ENCODE peak calls at places on chromosomes 6 and 20, in nine cellular contexts. One of them, this sample, is unnamed. For H3K4me1, the result is how much of the 10 kb centered on the place peaks cover.

GRCh38 chr6:165854863-165855593 is 192.0 kb upstream of the PDE10A start:
- DNase-seq in neural progenitor cell: no peak
- DNase-seq in H9: peak
- DNase-seq in CD4-positive, CD25-positive, alpha-beta regulatory T cell: no peak
- DNase-seq in lung: no peak
- DNase-seq in ovary: no peak
- DNase-seq in fibroblast of lung: no peak
- DNase-seq in transverse colon: no peak
- DNase-seq in suprapubic skin: no peak
- DNase-seq in this sample: no peak

GRCh38 chr20:50810842-50811241 is 16.0 kb downstream of the BCAS4 start:
- DNase-seq in neural progenitor cell: no peak
- DNase-seq in H9: no peak
- DNase-seq in lung: no peak
- DNase-seq in ovary: no peak
- DNase-seq in fibroblast of lung: no peak
- DNase-seq in transverse colon: no peak
- DNase-seq in CD4-positive, CD25-positive, alpha-beta regulatory T cell: no peak
- DNase-seq in suprapubic skin: no peak
- DNase-seq in this sample: no peak

GRCh38 chr6:7197752-7198151 is 90.0 kb downstream of the RREB1 start:
- DNase-seq in transverse colon: no peak
- DNase-seq in suprapubic skin: no peak
- DNase-seq in CD4-positive, CD25-positive, alpha-beta regulatory T cell: no peak
- DNase-seq in lung: no peak
- DNase-seq in H9: no peak
- DNase-seq in neural progenitor cell: no peak
- DNase-seq in fibroblast of lung: no peak
- DNase-seq in ovary: no peak
- DNase-seq in this sample: no peak

GRCh38 chr6:11221623-11222384 is 10.7 kb downstream of the NEDD9 start:
- DNase-seq in lung: no peak
- DNase-seq in H9: no peak
- DNase-seq in neural progenitor cell: no peak
- DNase-seq in fibroblast of lung: no peak
- DNase-seq in suprapubic skin: no peak
- DNase-seq in CD4-positive, CD25-positive, alpha-beta regulatory T cell: no peak
- DNase-seq in transverse colon: no peak
- DNase-seq in ovary: no peak
- DNase-seq in this sample: no peak

GRCh38 chr6:106069478-106069877 is 16.7 kb upstream of the PRDM1 start:
- DNase-seq in ovary: no peak
- DNase-seq in transverse colon: no peak
- DNase-seq in neural progenitor cell: no peak
- DNase-seq in suprapubic skin: no peak
- DNase-seq in lung: no peak
- DNase-seq in CD4-positive, CD25-positive, alpha-beta regulatory T cell: no peak
- DNase-seq in H9: no peak
- DNase-seq in fibroblast of lung: peak
- DNase-seq in this sample: no peak

GRCh38 chr6:149168968-149169367 is 148.5 kb upstream of the TAB2 start:
- DNase-seq in ovary: no peak
- DNase-seq in neural progenitor cell: no peak
- DNase-seq in CD4-positive, CD25-positive, alpha-beta regulatory T cell: no peak
- DNase-seq in fibroblast of lung: no peak
- DNase-seq in transverse colon: no peak
- DNase-seq in suprapubic skin: no peak
- DNase-seq in lung: no peak
- DNase-seq in H9: no peak
- DNase-seq in this sample: no peak

GRCh38 chr20:21322083-21322710 is 19.1 kb downstream of the XRN2 start:
- DNase-seq in lung: no peak
- DNase-seq in H9: no peak
- DNase-seq in ovary: no peak
- DNase-seq in suprapubic skin: no peak
- DNase-seq in CD4-positive, CD25-positive, alpha-beta regulatory T cell: no peak
- DNase-seq in neural progenitor cell: no peak
- DNase-seq in transverse colon: no peak
- DNase-seq in fibroblast of lung: peak
- DNase-seq in this sample: no peak

GRCh38 chr20:61628480-61628879 is 376.4 kb downstream of the CDH4 start:
- DNase-seq in transverse colon: no peak
- DNase-seq in CD4-positive, CD25-positive, alpha-beta regulatory T cell: no peak
- DNase-seq in lung: no peak
- DNase-seq in neural progenitor cell: no peak
- DNase-seq in ovary: no peak
- DNase-seq in H9: no peak
- DNase-seq in suprapubic skin: no peak
- DNase-seq in fibroblast of lung: no peak
- DNase-seq in this sample: no peak

GRCh38 chr6:151576658-151577057 is 82.8 kb downstream of the CCDC170 start:
- DNase-seq in suprapubic skin: no peak
- DNase-seq in fibroblast of lung: no peak
- DNase-seq in neural progenitor cell: no peak
- DNase-seq in H9: no peak
- DNase-seq in ovary: no peak
- DNase-seq in transverse colon: no peak
- DNase-seq in lung: no peak
- DNase-seq in CD4-positive, CD25-positive, alpha-beta regulatory T cell: no peak
- DNase-seq in this sample: no peak

GRCh38 chr6:132391391-132392291 is 9.6 kb downstream of the MOXD1 start:
- DNase-seq in lung: peak
- DNase-seq in H9: peak
- DNase-seq in ovary: no peak
- DNase-seq in suprapubic skin: no peak
- DNase-seq in transverse colon: peak
- DNase-seq in neural progenitor cell: peak
- DNase-seq in fibroblast of lung: peak
- DNase-seq in CD4-positive, CD25-positive, alpha-beta regulatory T cell: no peak
- DNase-seq in this sample: peak

GRCh38 chr20:49676581-49677291 is 36.9 kb downstream of the B4GALT5 start:
- DNase-seq in fibroblast of lung: peak
- DNase-seq in suprapubic skin: no peak
- DNase-seq in neural progenitor cell: no peak
- DNase-seq in H9: no peak
- DNase-seq in transverse colon: peak
- DNase-seq in ovary: no peak
- DNase-seq in lung: peak
- DNase-seq in CD4-positive, CD25-positive, alpha-beta regulatory T cell: no peak
- DNase-seq in this sample: no peak

GRCh38 chr6:31717499-31718222 is 2.5 kb downstream of the LY6G6D start:
- DNase-seq in CD4-positive, CD25-positive, alpha-beta regulatory T cell: no peak
- DNase-seq in H9: peak
- DNase-seq in lung: no peak
- DNase-seq in ovary: no peak
- DNase-seq in suprapubic skin: no peak
- DNase-seq in fibroblast of lung: no peak
- DNase-seq in transverse colon: no peak
- DNase-seq in neural progenitor cell: peak
- DNase-seq in this sample: peak

DNA sequence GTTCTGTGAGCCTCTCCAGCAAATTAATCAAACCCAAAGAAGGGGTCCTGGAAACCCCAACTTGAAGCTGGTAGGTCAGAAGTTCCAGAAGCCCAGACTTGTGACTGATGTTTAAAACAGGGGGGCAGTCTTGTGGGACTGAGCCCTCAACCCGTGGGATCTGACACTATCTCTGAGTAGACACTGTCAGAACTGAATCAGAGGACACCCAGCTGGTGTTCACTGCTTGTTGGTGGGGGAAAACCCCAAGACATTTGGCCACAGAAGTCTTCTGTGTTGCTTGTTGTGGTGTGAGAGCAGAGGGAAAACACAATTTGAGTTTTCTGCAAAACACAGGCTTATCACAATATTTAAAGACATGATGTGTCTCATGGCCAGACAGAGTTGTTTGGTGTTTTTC is 29.9 kb downstream of the KIF13A start:
- DNase-seq in H9: no peak
- DNase-seq in lung: no peak
- DNase-seq in neural progenitor cell: no peak
- DNase-seq in suprapubic skin: no peak
- DNase-seq in transverse colon: no peak
- DNase-seq in fibroblast of lung: peak
- DNase-seq in CD4-positive, CD25-positive, alpha-beta regulatory T cell: no peak
- DNase-seq in ovary: no peak
- DNase-seq in this sample: no peak
- H3K27ac ChIP-seq in H9: no peak
- H3K27ac ChIP-seq in lung: peak
- H3K27ac ChIP-seq in neural progenitor cell: no peak
- H3K27ac ChIP-seq in suprapubic skin: no peak
- H3K27ac ChIP-seq in transverse colon: no peak
- H3K27ac ChIP-seq in fibroblast of lung: no peak
- H3K27ac ChIP-seq in CD4-positive, CD25-positive, alpha-beta regulatory T cell: no peak
- H3K27ac ChIP-seq in ovary: no peak
- H3K27ac ChIP-seq in this sample: no peak

GRCh38 chr20:62737271-62737761 is 28.7 kb downstream of the NTSR1 start:
- DNase-seq in ovary: no peak
- DNase-seq in suprapubic skin: no peak
- DNase-seq in CD4-positive, CD25-positive, alpha-beta regulatory T cell: no peak
- DNase-seq in lung: no peak
- DNase-seq in fibroblast of lung: peak
- DNase-seq in H9: no peak
- DNase-seq in neural progenitor cell: no peak
- DNase-seq in transverse colon: peak
- DNase-seq in this sample: no peak
- H3K4me1 ChIP-seq in ovary: under half
- H3K4me1 ChIP-seq in suprapubic skin: under half
- H3K4me1 ChIP-seq in CD4-positive, CD25-positive, alpha-beta regulatory T cell: under half
- H3K4me1 ChIP-seq in lung: under half
- H3K4me1 ChIP-seq in fibroblast of lung: under half
- H3K4me1 ChIP-seq in H9: under half
- H3K4me1 ChIP-seq in neural progenitor cell: under half
- H3K4me1 ChIP-seq in transverse colon: under half
- H3K4me1 ChIP-seq in this sample: under half

GRCh38 chr20:37201827-37202162 is 22.4 kb upstream of the MROH8 start:
- DNase-seq in fibroblast of lung: no peak
- DNase-seq in neural progenitor cell: no peak
- DNase-seq in CD4-positive, CD25-positive, alpha-beta regulatory T cell: no peak
- DNase-seq in lung: no peak
- DNase-seq in transverse colon: no peak
- DNase-seq in suprapubic skin: no peak
- DNase-seq in ovary: no peak
- DNase-seq in H9: no peak
- DNase-seq in this sample: no peak

GRCh38 chr20:37202267-37202943 is 23.1 kb upstream of the MROH8 start:
- DNase-seq in CD4-positive, CD25-positive, alpha-beta regulatory T cell: no peak
- DNase-seq in ovary: no peak
- DNase-seq in H9: no peak
- DNase-seq in neural progenitor cell: peak
- DNase-seq in fibroblast of lung: peak
- DNase-seq in transverse colon: peak
- DNase-seq in lung: peak
- DNase-seq in suprapubic skin: no peak
- DNase-seq in this sample: peak

GRCh38 chr20:37200376-37200775 is 21.0 kb upstream of the MROH8 start:
- DNase-seq in CD4-positive, CD25-positive, alpha-beta regulatory T cell: no peak
- DNase-seq in ovary: no peak
- DNase-seq in transverse colon: no peak
- DNase-seq in H9: no peak
- DNase-seq in suprapubic skin: no peak
- DNase-seq in fibroblast of lung: no peak
- DNase-seq in lung: no peak
- DNase-seq in neural progenitor cell: no peak
- DNase-seq in this sample: no peak

GRCh38 chr20:37198962-37199660 is 19.8 kb upstream of the MROH8 start:
- DNase-seq in transverse colon: no peak
- DNase-seq in CD4-positive, CD25-positive, alpha-beta regulatory T cell: no peak
- DNase-seq in H9: no peak
- DNase-seq in suprapubic skin: no peak
- DNase-seq in fibroblast of lung: no peak
- DNase-seq in lung: no peak
- DNase-seq in ovary: no peak
- DNase-seq in neural progenitor cell: no peak
- DNase-seq in this sample: no peak

DNA sequence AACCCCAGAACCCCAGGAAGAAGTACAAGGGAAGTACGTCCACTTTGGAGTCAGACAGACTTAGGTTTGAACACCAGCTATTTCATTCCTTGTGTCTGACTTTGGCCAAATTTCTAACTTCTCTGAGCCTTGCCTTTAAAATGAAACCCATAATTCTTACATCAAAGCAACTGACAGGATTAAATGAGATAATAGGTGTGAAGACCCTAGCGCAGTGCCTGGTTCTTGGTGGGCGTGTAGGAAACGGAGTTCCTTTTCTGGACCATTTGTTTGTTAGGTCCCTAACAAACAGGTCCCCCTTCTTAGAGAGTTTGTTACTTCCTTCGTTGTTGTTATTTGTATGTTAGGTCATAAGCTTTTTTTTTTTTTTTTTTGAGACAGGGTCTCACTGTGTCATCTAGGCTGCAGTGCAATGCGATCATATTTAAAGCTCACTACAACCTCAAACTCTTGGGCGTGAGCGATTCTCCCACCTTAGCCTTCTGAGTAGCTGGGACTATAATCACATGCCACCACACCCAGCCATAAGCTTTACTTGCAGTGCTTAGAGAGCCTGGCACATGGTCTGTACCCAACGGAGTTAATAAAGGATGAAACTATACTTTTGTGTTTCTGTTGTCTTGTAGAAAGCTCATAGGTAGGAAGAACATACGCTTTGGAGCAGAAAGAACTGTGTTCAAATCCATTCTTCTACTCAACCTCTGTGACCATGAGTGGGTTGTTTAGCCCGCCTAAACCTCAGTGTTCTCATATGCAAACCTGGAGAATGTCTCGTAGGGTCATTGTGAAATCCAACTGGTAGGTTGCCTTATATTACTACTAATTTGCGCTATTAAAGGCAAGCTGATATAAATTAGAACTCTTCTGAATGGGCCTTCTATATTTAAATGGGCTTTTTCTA is 21.8 kb upstream of the MROH8 start:
- DNase-seq in suprapubic skin: no peak
- DNase-seq in neural progenitor cell: no peak
- DNase-seq in transverse colon: no peak
- DNase-seq in fibroblast of lung: no peak
- DNase-seq in CD4-positive, CD25-positive, alpha-beta regulatory T cell: no peak
- DNase-seq in H9: no peak
- DNase-seq in lung: no peak
- DNase-seq in ovary: no peak
- DNase-seq in this sample: no peak
- H3K27ac ChIP-seq in suprapubic skin: peak
- H3K27ac ChIP-seq in neural progenitor cell: peak
- H3K27ac ChIP-seq in transverse colon: peak
- H3K27ac ChIP-seq in fibroblast of lung: peak
- H3K27ac ChIP-seq in CD4-positive, CD25-positive, alpha-beta regulatory T cell: no peak
- H3K27ac ChIP-seq in H9: no peak
- H3K27ac ChIP-seq in lung: no peak
- H3K27ac ChIP-seq in ovary: no peak
- H3K27ac ChIP-seq in this sample: peak

GRCh38 chr20:63955281-63955845 is 853 bp downstream of the UCKL1 start:
- DNase-seq in transverse colon: peak
- DNase-seq in neural progenitor cell: peak
- DNase-seq in CD4-positive, CD25-positive, alpha-beta regulatory T cell: peak
- DNase-seq in suprapubic skin: no peak
- DNase-seq in lung: no peak
- DNase-seq in ovary: peak
- DNase-seq in fibroblast of lung: peak
- DNase-seq in H9: no peak
- DNase-seq in this sample: no peak
- H3K4me1 ChIP-seq in transverse colon: half or more
- H3K4me1 ChIP-seq in neural progenitor cell: under half
- H3K4me1 ChIP-seq in CD4-positive, CD25-positive, alpha-beta regulatory T cell: under half
- H3K4me1 ChIP-seq in suprapubic skin: half or more
- H3K4me1 ChIP-seq in lung: under half
- H3K4me1 ChIP-seq in ovary: under half
- H3K4me1 ChIP-seq in fibroblast of lung: under half
- H3K4me1 ChIP-seq in H9: under half
- H3K4me1 ChIP-seq in this sample: under half

This sample was measured in breast epithelium.